ENCODE peak calls at places on chromosomes 12 and 14, in seven cellular contexts. H, X, C, F, S, P and E are unnamed samples.

GRCh38 chr12:5587701-5588100 is 155.8 kb downstream of the NTF3 start:
- DNase-seq in H (no peak), X (no peak), C (no peak), F (no peak), S (no peak), P (no peak), E (no peak)

GRCh38 chr12:29534935-29535334 is 37.4 kb upstream of the OVCH1 start:
- DNase-seq in H (no peak), X (no peak), C (no peak), F (no peak), S (peak; percentile 5), P (no peak), E (no peak)

GRCh38 chr12:132458441-132459225 is 31.3 kb upstream of the FBRSL1 start:
- DNase-seq in H (no peak), X (no peak), C (no peak), F (no peak), S (no peak), P (no peak), E (no peak)

GRCh38 chr12:90543393-90543792 is 411.6 kb downstream of the CCER1 start:
- DNase-seq in H (no peak), X (no peak), C (no peak), F (no peak), S (no peak), P (no peak), E (no peak)

GRCh38 chr12:82857911-82858533 is 171.3 kb downstream of the TMTC2 start:
- DNase-seq in H (no peak), X (no peak), C (no peak), F (no peak), S (no peak), P (no peak), E (no peak)

GRCh38 chr14:23237772-23238594 is at the start of gene RNF212B:
- DNase-seq in H (peak; percentile 64), X (no peak), C (peak; percentile 88), F (peak; percentile 68), S (peak; percentile 80), P (peak; percentile 95), E (peak; percentile 65)

GRCh38 chr14:59337151-59337611 is 128.0 kb downstream of the GPR135 start:
- DNase-seq in H (no peak), X (no peak), C (no peak), F (no peak), S (no peak), P (no peak), E (no peak)

GRCh38 chr12:3225796-3226180 is 148.6 kb downstream of the TSPAN9 start:
- DNase-seq in H (no peak), X (no peak), C (no peak), F (no peak), S (no peak), P (no peak), E (no peak)

GRCh38 chr14:51880810-51881580 is 20.6 kb downstream of the GNG2 start:
- DNase-seq in H (no peak), X (no peak), C (no peak), F (no peak), S (no peak), P (no peak), E (no peak)

GRCh38 chr14:90087433-90087832 is 25.6 kb downstream of the KCNK13 start:
- DNase-seq in H (no peak), X (no peak), C (no peak), F (no peak), S (peak; percentile 74), P (no peak), E (no peak)

GRCh38 chr12:16619537-16619936 is 13.6 kb upstream of the LMO3 start:
- DNase-seq in H (no peak), X (no peak), C (no peak), F (no peak), S (no peak), P (no peak), E (no peak)

GRCh38 chr12:16258963-16259362 is 18.5 kb downstream of the SLC15A5 start:
- DNase-seq in H (no peak), X (no peak), C (no peak), F (no peak), S (no peak), P (no peak), E (no peak)

GRCh38 chr12:69509308-69509736 is 39.1 kb downstream of the FRS2 start:
- DNase-seq in H (no peak), X (no peak), C (peak; percentile 40), F (no peak), S (no peak), P (no peak), E (no peak)

GRCh38 chr12:7046383-7047143 is 14.0 kb upstream of the C1S start:
- DNase-seq in H (no peak), X (no peak), C (no peak), F (no peak), S (no peak), P (no peak), E (no peak)

GRCh38 chr12:7090222-7090998 is 1.8 kb downstream of the C1R start:
- DNase-seq in H (no peak), X (no peak), C (no peak), F (no peak), S (no peak), P (no peak), E (no peak)

GRCh38 chr14:65462411-65462810 is 49.9 kb downstream of the FUT8 start:
- DNase-seq in H (no peak), X (peak; percentile 85), C (no peak), F (peak; percentile 10), S (no peak), P (no peak), E (no peak)

GRCh38 chr14:100402631-100403030 is 79.5 kb downstream of the SLC25A47 start:
- DNase-seq in H (no peak), X (no peak), C (no peak), F (no peak), S (no peak), P (no peak), E (no peak)

GRCh38 chr12:4615667-4616066 is 33.2 kb downstream of the AKAP3 start:
- DNase-seq in H (no peak), X (no peak), C (no peak), F (no peak), S (no peak), P (no peak), E (no peak)

GRCh38 chr14:45198551-45198950 is 54.5 kb downstream of the MIS18BP1 start:
- DNase-seq in H (no peak), X (no peak), C (no peak), F (no peak), S (no peak), P (no peak), E (no peak)

GRCh38 chr14:100383727-100384158 is 60.6 kb downstream of the SLC25A47 start:
- DNase-seq in H (no peak), X (no peak), C (peak; percentile 87), F (peak; percentile 74), S (peak; percentile 58), P (peak; percentile 55), E (peak; percentile 63)

GRCh38 chr12:84904051-84904450 is 8.5 kb downstream of the SLC6A15 start:
- DNase-seq in H (no peak), X (no peak), C (no peak), F (no peak), S (no peak), P (no peak), E (no peak)

GRCh38 chr12:51205350-51205749 is 12.5 kb downstream of the POU6F1 start:
- DNase-seq in H (no peak), X (no peak), C (no peak), F (no peak), S (no peak), P (no peak), E (no peak)

GRCh38 chr14:102728509-102728908 is 48.7 kb upstream of the TRAF3 start:
- DNase-seq in H (no peak), X (no peak), C (no peak), F (no peak), S (no peak), P (no peak), E (no peak)

GRCh38 chr12:65511134-65511912 is 232.8 kb downstream of the MSRB3 start:
- DNase-seq in H (no peak), X (no peak), C (no peak), F (no peak), S (no peak), P (no peak), E (no peak)

GRCh38 chr12:116880213-116880816 is 926 bp downstream of the HRK start:
- DNase-seq in H (no peak), X (no peak), C (peak; percentile 34), F (no peak), S (no peak), P (no peak), E (no peak)

GRCh38 chr14:104972301-104973211 is 5.6 kb downstream of the AHNAK2 start:
- DNase-seq in H (no peak), X (no peak), C (no peak), F (no peak), S (no peak), P (no peak), E (no peak)
- TF ChIP-seq TAF1 in H (no peak), X (no peak), C (no peak), F (no peak), S (no peak), P (no peak), E (no peak)

GRCh38 chr12:12182926-12183325 is 83.9 kb downstream of the LRP6 start:
- DNase-seq in H (no peak), X (no peak), C (no peak), F (no peak), S (no peak), P (peak; percentile 9), E (no peak)
- TF ChIP-seq TAF1 in H (no peak), X (no peak), C (no peak), F (no peak), S (no peak), P (no peak), E (no peak)

GRCh38 chr14:56474419-56475022 is 105.1 kb upstream of the TMEM260 start:
- DNase-seq in H (no peak), X (no peak), C (peak; percentile 43), F (peak; percentile 22), S (peak; percentile 16), P (peak; percentile 22), E (no peak)
- TF ChIP-seq TAF1 in H (no peak), X (no peak), C (no peak), F (no peak), S (no peak), P (no peak), E (no peak)

GRCh38 chr14:29465095-29465494 is 462.6 kb downstream of the PRKD1 start:
- DNase-seq in H (no peak), X (no peak), C (no peak), F (no peak), S (no peak), P (no peak), E (no peak)

GRCh38 chr14:29463727-29464370 is 463.8 kb downstream of the PRKD1 start:
- DNase-seq in H (no peak), X (no peak), C (no peak), F (no peak), S (no peak), P (no peak), E (no peak)

GRCh38 chr14:29461131-29461530 is 466.5 kb downstream of the PRKD1 start:
- DNase-seq in H (no peak), X (no peak), C (no peak), F (no peak), S (no peak), P (no peak), E (no peak)

GRCh38 chr14:29462271-29462670 is 465.4 kb downstream of the PRKD1 start:
- DNase-seq in H (no peak), X (no peak), C (no peak), F (no peak), S (no peak), P (no peak), E (no peak)

DNA sequence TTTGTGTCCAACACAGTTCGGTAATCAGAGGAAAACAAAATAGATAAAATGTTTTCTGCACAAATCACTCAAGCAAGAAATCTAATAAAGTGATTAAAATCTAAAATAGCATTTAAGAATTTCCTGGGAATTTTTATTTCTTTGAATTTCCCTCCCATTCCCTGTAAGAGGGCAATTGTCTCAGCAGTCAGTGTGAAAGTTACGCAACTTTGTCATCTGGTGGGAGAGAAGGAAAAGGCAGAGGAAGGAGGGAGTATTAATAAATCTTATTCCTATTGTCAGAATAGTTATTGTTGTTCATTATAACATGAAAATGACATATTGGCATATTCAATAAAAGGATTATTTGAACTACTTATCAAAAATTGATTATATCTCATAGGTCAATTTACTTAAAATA is 464.9 kb downstream of the PRKD1 start:
- DNase-seq in H (no peak), X (no peak), C (no peak), F (no peak), S (no peak), P (no peak), E (no peak)
- TF ChIP-seq TAF1 in H (no peak), X (no peak), C (no peak), F (no peak), S (no peak), P (no peak), E (no peak)